ENCODE peak calls at places on chromosomes 2 and 18, in five cellular contexts. B is stimulated activated naive B cell treated with anti-CD40 and anti-IgM and Interleukin-4, amounts not matched to agents 10 μg/mL and 1 μg/mL and 100 μg/mL, for 72 hours; T is prostate gland; K is NCI-H1092; X is skeletal muscle cell. O is an unnamed sample.

GRCh38 chr2:105904938-105905337 is 160.2 kb downstream of the NCK2 start:
- DNase-seq in X (no peak), T (no peak), K (no peak), B (no peak), O (no peak)

GRCh38 chr2:178315488-178315948 is 121.2 kb downstream of the OSBPL6 start:
- DNase-seq in T (no peak), K (no peak), X (no peak), B (no peak), O (no peak)

GRCh38 chr18:45642238-45642637 is 27.0 kb downstream of the SLC14A2 start:
- DNase-seq in B (no peak), X (no peak), T (no peak), K (no peak), O (no peak)

GRCh38 chr18:8623549-8624106 is 14.4 kb downstream of the RAB12 start:
- DNase-seq in X (no peak), T (no peak), K (no peak), B (no peak), O (no peak)

GRCh38 chr2:207990784-207991183 is 34.5 kb downstream of the PLEKHM3 start:
- DNase-seq in B (no peak), K (no peak), X (no peak), T (no peak), O (no peak)

GRCh38 chr2:14583059-14583458 is 49.5 kb upstream of the LRATD1 start:
- DNase-seq in X (no peak), B (no peak), K (no peak), T (no peak), O (no peak)

GRCh38 chr2:69954069-69954468 is 7.4 kb downstream of the ASPRV1 start:
- DNase-seq in T (no peak), B (no peak), X (no peak), K (no peak), O (no peak)

GRCh38 chr2:44203542-44203941 is 34.9 kb downstream of the PPM1B start:
- DNase-seq in K (no peak), B (no peak), T (no peak), X (no peak), O (no peak)

O was measured in HFF-Myc.